ENCODE peak calls at places on chromosomes 13 and 19, in six cellular contexts. X is uterus, Y is GM23338, I is left ventricle myocardium inferior, E is tibial nerve, S is Panc1. G is an unnamed sample. For H3K4me1, the result is how much of the 10 kb centered on the place peaks cover.

GRCh38 chr19:17997969-17998826 is 9.8 kb upstream of the ARRDC2 start:
- DNase-seq in X (no peak), Y (peak), I (no peak), E (no peak), S (no peak), G (no peak)

GRCh38 chr13:109336730-109337129 is 449.7 kb downstream of the IRS2 start:
- DNase-seq in X (no peak), Y (no peak), I (no peak), E (no peak), S (no peak), G (no peak)

GRCh38 chr19:36113895-36114762 is 546 bp downstream of the POLR2I start:
- DNase-seq in X (peak), Y (peak), I (no peak), E (peak), S (no peak), G (no peak)

GRCh38 chr13:71274923-71275593 is 591.9 kb downstream of the DACH1 start:
- DNase-seq in X (no peak), Y (no peak), I (no peak), E (no peak), S (no peak), G (no peak)

GRCh38 chr13:27549406-27549981 is 70.8 kb downstream of the LNX2 start:
- DNase-seq in X (no peak), Y (no peak), I (no peak), E (no peak), S (no peak), G (no peak)

GRCh38 chr13:91142572-91142971 is 204.9 kb upstream of the MIR17HG start:
- DNase-seq in X (no peak), Y (no peak), I (no peak), E (no peak), S (no peak), G (no peak)

GRCh38 chr13:94858856-94859811 is 146.8 kb upstream of the SOX21 start:
- DNase-seq in X (peak), Y (peak), I (peak), E (peak), S (no peak), G (no peak)

GRCh38 chr13:103194871-103195270 is 128.7 kb upstream of the SLC10A2 start:
- DNase-seq in X (no peak), Y (no peak), I (no peak), E (no peak), S (no peak), G (no peak)

GRCh38 chr19:49887653-49888477 is 8.8 kb downstream of the IL4I1 start:
- DNase-seq in X (no peak), Y (no peak), I (no peak), E (no peak), S (no peak), G (no peak)

GRCh38 chr13:32311188-32311897 is 3.8 kb downstream of the ZAR1L start:
- DNase-seq in X (no peak), Y (no peak), I (no peak), E (no peak), S (no peak), G (no peak)

GRCh38 chr19:57465680-57466381 is 8.9 kb upstream of the VN1R1 start:
- DNase-seq in X (no peak), Y (peak), I (no peak), E (no peak), S (no peak), G (no peak)

GRCh38 chr19:53873451-53874383 is 6.0 kb downstream of the MYADM start:
- DNase-seq in X (no peak), Y (no peak), I (no peak), E (no peak), S (no peak), G (no peak)

GRCh38 chr19:15684828-15685227 is 11.9 kb downstream of the CYP4F12 start:
- DNase-seq in X (no peak), Y (no peak), I (no peak), E (no peak), S (no peak), G (no peak)

GRCh38 chr13:21557995-21558394 is 46.0 kb downstream of the MICU2 start:
- DNase-seq in X (no peak), Y (peak), I (no peak), E (no peak), S (no peak), G (no peak)

GRCh38 chr13:101579291-101579802 is 126.9 kb downstream of the ITGBL1 start:
- DNase-seq in X (no peak), Y (no peak), I (no peak), E (no peak), S (no peak), G (no peak)

GRCh38 chr13:113527272-113527958 is 36.9 kb upstream of the DCUN1D2 start:
- DNase-seq in X (no peak), Y (no peak), I (no peak), E (no peak), S (no peak), G (no peak)

GRCh38 chr13:59442946-59443345 is 720.8 kb downstream of the DIAPH3 start:
- DNase-seq in X (no peak), Y (no peak), I (no peak), E (no peak), S (no peak), G (no peak)

GRCh38 chr19:47507924-47508553 is 6.8 kb downstream of the NAPA start:
- DNase-seq in X (no peak), Y (peak), I (no peak), E (no peak), S (no peak), G (no peak)

GRCh38 chr19:47507031-47507430 is 7.8 kb downstream of the NAPA start:
- DNase-seq in X (no peak), Y (no peak), I (no peak), E (no peak), S (no peak), G (no peak)

GRCh38 chr19:47505506-47505905 is 9.4 kb downstream of the NAPA start:
- DNase-seq in X (no peak), Y (no peak), I (no peak), E (no peak), S (no peak), G (no peak)

GRCh38 chr19:47508721-47509120 is 6.1 kb downstream of the NAPA start:
- DNase-seq in X (no peak), Y (no peak), I (no peak), E (no peak), S (no peak), G (no peak)

GRCh38 chr19:47506459-47506858 is 8.4 kb downstream of the NAPA start:
- DNase-seq in X (no peak), Y (no peak), I (no peak), E (no peak), S (no peak), G (no peak)
- H3K4me1 ChIP-seq in X (half or more), Y (under half), I (half or more), E (under half), S (under half), G (under half)

GRCh38 chr13:110683921-110684320 is 22.0 kb downstream of the CARS2 start:
- DNase-seq in X (no peak), Y (no peak), I (no peak), E (no peak), S (no peak), G (no peak)

GRCh38 chr13:110684388-110685056 is 21.4 kb downstream of the CARS2 start:
- DNase-seq in X (no peak), Y (no peak), I (no peak), E (no peak), S (no peak), G (no peak)

GRCh38 chr13:110683203-110683883 is 22.6 kb downstream of the CARS2 start:
- DNase-seq in X (no peak), Y (peak), I (no peak), E (no peak), S (no peak), G (no peak)

GRCh38 chr13:110681868-110682550 is 23.9 kb downstream of the CARS2 start:
- DNase-seq in X (no peak), Y (no peak), I (no peak), E (no peak), S (no peak), G (no peak)

DNA sequence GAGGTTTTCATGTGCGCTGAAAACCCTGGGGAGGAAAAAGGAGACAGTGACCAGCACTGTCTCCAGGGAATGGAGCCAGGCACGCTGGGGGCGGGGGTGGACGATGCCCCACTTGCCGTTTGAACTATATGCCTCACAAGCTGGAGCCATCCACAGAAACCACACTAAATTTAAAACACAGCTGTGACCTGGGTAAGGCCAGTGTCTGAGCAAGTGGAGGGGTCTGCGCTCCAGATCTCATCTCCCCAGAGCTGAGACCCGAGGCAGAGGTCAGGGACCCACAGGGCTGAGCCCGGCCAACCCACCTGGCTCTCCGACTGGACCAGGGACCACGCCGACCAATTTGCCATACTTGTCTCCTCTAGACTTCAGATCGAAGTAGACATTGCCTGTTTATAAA is 23.2 kb downstream of the CARS2 start:
- DNase-seq in X (no peak), Y (no peak), I (no peak), E (no peak), S (no peak), G (no peak)
- H3K27ac ChIP-seq in X (no peak), Y (no peak), I (no peak), E (peak), S (no peak), G (no peak)

GRCh38 chr13:79483302-79483701 is 2.3 kb downstream of the NDFIP2 start:
- DNase-seq in X (no peak), Y (no peak), I (no peak), E (no peak), S (no peak), G (no peak)

GRCh38 chr13:79480954-79481684 is at the start of gene NDFIP2:
- DNase-seq in X (peak), Y (peak), I (peak), E (peak), S (no peak), G (peak)

GRCh38 chr13:79485014-79485441 is 4.1 kb downstream of the NDFIP2 start:
- DNase-seq in X (no peak), Y (no peak), I (no peak), E (no peak), S (no peak), G (no peak)

GRCh38 chr13:79482271-79482970 is 1.5 kb downstream of the NDFIP2 start:
- DNase-seq in X (no peak), Y (no peak), I (no peak), E (no peak), S (no peak), G (no peak)

DNA sequence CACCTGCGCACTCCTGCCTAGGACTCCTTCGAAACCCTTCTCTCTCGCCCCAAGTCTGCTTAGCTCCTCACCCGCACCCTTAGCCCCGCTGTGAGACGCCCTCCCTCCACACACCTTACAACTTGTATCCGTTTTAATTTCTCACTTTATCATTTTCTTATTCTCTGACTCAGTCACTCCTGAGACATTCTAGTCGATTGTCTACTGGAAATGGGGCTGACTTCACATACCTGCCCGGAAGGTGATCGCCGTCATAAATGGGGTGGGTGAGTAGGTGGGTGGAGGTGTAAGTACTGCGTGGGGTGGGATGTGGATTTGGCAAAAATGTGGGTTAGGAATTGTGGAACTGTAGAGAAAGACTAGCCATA is 714 bp downstream of the NDFIP2 start:
- DNase-seq in X (no peak), Y (no peak), I (no peak), E (no peak), S (no peak), G (no peak)
- H3K4me3 ChIP-seq in X (peak), Y (peak), I (peak), E (peak), S (peak), G (peak)

GRCh38 chr13:98976941-98977340 is 923 bp downstream of the DOCK9 start:
- DNase-seq in X (no peak), Y (no peak), I (no peak), E (no peak), S (no peak), G (no peak)
- H3K4me1 ChIP-seq in X (under half), Y (half or more), I (half or more), E (under half), S (under half), G (under half)

DNA sequence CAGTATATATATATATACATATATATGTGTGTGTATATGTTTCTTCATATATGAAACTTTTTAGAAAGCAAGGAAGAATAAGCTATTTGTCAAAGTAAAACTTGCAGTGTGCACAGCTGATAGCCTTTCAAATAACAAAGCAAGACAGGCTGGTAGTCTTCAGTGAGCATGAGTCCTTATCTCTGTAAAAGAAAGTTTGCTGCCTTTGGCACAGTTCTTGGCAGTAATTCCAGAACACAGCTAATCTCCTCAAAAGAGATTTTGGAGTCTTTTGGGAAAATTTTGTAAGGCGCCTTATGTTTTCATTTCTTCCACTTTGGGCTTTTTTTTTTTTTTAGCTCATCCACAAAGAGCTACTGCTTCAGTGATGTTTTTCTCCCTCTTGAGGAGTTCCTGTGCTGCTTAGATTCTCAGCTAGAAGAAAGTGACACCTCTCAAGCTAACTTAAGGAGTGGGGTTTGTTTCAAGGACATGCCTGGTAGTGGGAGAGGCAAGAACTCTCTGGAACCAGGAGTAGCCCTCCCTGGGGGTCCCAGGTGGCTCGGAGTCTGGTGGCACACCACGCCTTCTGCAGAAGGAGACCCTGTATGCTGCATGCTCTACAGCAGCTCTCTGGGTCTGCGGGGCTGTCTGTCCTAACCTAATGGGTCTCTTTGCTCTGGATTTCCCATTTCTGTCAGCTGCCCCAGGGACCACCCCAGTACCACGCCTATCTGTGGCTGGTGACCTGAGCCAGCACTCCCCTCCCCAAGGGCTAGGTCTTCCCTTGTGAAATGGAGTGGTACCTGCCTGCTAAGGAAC is 58.8 kb downstream of the TNFRSF19 start:
- DNase-seq in X (no peak), Y (no peak), I (no peak), E (no peak), S (no peak), G (no peak)
- H3K27ac ChIP-seq in X (no peak), Y (no peak), I (peak), E (peak), S (no peak), G (no peak)

DNA sequence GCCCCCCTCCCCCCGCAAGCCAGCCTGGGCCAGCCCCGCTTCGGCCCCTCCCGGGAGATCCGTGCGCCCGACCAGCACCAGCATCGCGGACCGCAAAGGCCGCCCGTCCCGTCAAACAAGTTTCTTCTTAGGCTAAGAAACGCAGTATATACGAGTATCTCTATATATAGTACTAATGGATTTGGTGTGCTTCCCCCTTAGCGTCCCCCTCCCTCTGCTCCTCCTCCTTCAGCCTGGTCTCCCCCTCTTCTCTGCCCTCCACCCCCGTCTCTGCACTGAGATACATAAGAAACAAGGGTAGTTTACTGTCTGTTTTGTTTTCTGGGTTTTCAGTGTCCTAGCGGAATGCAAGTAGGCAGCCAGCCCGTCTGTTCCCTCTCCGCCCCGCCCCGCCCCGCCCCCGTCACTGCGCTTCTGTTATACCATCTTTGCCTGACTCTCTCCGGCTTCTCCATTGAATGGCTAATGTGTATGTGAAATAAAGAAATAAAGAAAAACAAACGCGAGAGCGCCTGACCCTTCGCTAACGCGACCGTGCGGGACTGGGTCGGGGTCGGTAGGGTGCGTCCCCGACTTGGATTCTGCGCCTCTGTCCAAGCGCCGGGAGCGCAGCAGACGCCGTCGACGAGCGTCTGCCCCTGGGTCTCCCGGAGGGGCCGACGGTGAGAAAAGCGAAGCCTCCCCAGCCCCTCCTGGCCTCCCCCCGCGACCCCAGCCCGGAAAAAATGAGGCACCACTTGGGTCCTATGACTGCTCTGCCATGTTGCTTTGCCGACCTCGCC is 4.2 kb downstream of the LYL1 start:
- DNase-seq in X (peak), Y (peak), I (no peak), E (no peak), S (no peak), G (no peak)
- H3K4me3 ChIP-seq in X (peak), Y (peak), I (peak), E (peak), S (no peak), G (peak)

DNA sequence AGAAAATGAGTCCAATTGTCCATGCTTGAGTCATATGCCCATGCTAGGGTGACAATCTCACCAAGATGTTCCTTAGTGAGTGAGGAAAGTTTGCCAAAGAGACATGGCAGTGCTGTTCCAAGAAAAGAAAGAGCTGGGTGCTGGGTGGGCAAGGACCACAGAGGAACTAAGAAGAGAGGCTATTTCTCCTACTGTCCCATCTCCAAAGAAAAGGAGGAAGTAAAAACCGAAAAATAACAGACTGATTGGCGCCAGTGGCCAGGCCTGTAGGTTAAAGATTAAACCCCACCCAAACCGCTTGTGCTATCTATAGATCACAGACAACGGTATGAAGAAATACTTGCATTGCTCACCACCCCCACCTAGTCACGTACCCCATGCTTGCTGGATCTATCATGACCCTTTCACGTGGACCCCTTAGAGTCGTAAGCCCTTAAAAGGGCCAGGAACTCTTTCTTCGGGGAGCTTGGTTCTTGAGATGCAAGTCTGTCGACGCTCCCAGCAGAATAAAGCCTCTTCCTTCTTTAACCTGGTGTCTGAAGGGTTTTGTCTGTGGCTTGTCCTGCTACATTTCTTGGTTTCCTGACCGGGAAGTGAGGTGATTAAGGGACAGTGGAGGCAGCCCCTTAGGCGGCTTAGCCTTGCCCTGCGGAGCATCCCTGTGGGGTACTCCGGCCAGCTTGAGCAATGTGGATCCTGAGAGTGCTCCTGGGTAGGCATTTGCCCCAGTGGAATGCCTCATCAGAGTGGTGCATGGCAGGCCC is 606.5 kb downstream of the UQCRFS1 start:
- DNase-seq in X (no peak), Y (no peak), I (no peak), E (no peak), S (no peak), G (no peak)
- H3K4me1 ChIP-seq in X (under half), Y (under half), I (under half), E (under half), S (under half), G (under half)

GRCh38 chr19:13093407-13094284 is 9.0 kb downstream of the LYL1 start:
- DNase-seq in X (peak), Y (peak), I (peak), E (peak), S (no peak), G (no peak)

GRCh38 chr19:13092608-13093260 is 9.9 kb downstream of the LYL1 start:
- DNase-seq in X (peak), Y (no peak), I (no peak), E (no peak), S (no peak), G (no peak)

GRCh38 chr19:13094771-13095392 is 7.8 kb downstream of the LYL1 start:
- DNase-seq in X (no peak), Y (peak), I (no peak), E (no peak), S (no peak), G (no peak)

GRCh38 chr19:13095393-13095784 is 7.3 kb downstream of the LYL1 start:
- DNase-seq in X (no peak), Y (peak), I (no peak), E (no peak), S (no peak), G (no peak)

GRCh38 chr19:13094285-13094595 is 8.4 kb downstream of the LYL1 start:
- DNase-seq in X (peak), Y (no peak), I (no peak), E (no peak), S (no peak), G (no peak)
- H3K27ac ChIP-seq in X (peak), Y (no peak), I (peak), E (peak), S (no peak), G (peak)

GRCh38 chr19:20273951-20274578 is 107.1 kb downstream of the ZNF486 start:
- DNase-seq in X (no peak), Y (no peak), I (no peak), E (no peak), S (no peak), G (no peak)

GRCh38 chr19:20273376-20273775 is 106.4 kb downstream of the ZNF486 start:
- DNase-seq in X (no peak), Y (no peak), I (no peak), E (no peak), S (no peak), G (no peak)

GRCh38 chr19:20271215-20271926 is 104.4 kb downstream of the ZNF486 start:
- DNase-seq in X (no peak), Y (no peak), I (no peak), E (no peak), S (no peak), G (no peak)

GRCh38 chr19:20269461-20269860 is 102.4 kb downstream of the ZNF486 start:
- DNase-seq in X (no peak), Y (no peak), I (no peak), E (no peak), S (no peak), G (no peak)
- H3K4me3 ChIP-seq in X (no peak), Y (no peak), I (no peak), E (no peak), S (no peak), G (no peak)

G was measured in thoracic aorta.